ENCODE peak calls at places on chromosomes 16 and 17, in eight cellular contexts. R, K, I, G, D, C, H and Q are unnamed samples.

GRCh38 chr16:13077816-13078215 is 176.4 kb downstream of the SHISA9 start:
- DNase-seq in R (no peak), K (no peak), I (no peak), G (no peak), D (no peak), C (no peak), H (no peak), Q (no peak)

GRCh38 chr17:76076765-76077581 is 2.0 kb upstream of the ZACN start:
- DNase-seq in R (no peak), K (peak; percentile 28), I (no peak), G (no peak), D (no peak), C (no peak), H (peak; percentile 54), Q (no peak)

GRCh38 chr16:14505846-14506245 is 124.2 kb downstream of the PARN start:
- DNase-seq in R (peak; percentile 52), K (peak; percentile 73), I (no peak), G (no peak), D (peak; percentile 60), C (peak; percentile 86), H (no peak), Q (no peak)

GRCh38 chr17:38572665-38573365 is 32.9 kb downstream of the SRCIN1 start:
- DNase-seq in R (no peak), K (peak; percentile 26), I (peak; percentile 21), G (peak; percentile 47), D (peak; percentile 13), C (no peak), H (peak; percentile 94), Q (peak; percentile 50)

GRCh38 chr16:15674571-15674970 is 24.5 kb downstream of the NDE1 start:
- DNase-seq in R (no peak), K (no peak), I (no peak), G (no peak), D (no peak), C (no peak), H (no peak), Q (no peak)

GRCh38 chr17:51045616-51046526 is 74.8 kb downstream of the SPAG9 start:
- DNase-seq in R (peak; percentile 11), K (peak; percentile 43), I (no peak), G (no peak), D (no peak), C (peak; percentile 60), H (peak; percentile 61), Q (no peak)

GRCh38 chr16:76386784-76387183 is 109.6 kb downstream of the CNTNAP4 start:
- DNase-seq in R (peak; percentile 56), K (no peak), I (no peak), G (no peak), D (peak; percentile 8), C (peak; percentile 0), H (no peak), Q (no peak)

GRCh38 chr16:56662357-56663354 is 4.9 kb downstream of the MT1F start:
- DNase-seq in R (no peak), K (no peak), I (no peak), G (no peak), D (no peak), C (no peak), H (no peak), Q (no peak)

GRCh38 chr17:40109471-40109824 is 9.1 kb upstream of the NR1D1 start:
- DNase-seq in R (no peak), K (peak; percentile 54), I (peak; percentile 26), G (no peak), D (no peak), C (no peak), H (no peak), Q (no peak)

GRCh38 chr17:30831257-30831656 is 509 bp upstream of the ATAD5 start:
- DNase-seq in R (no peak), K (peak; percentile 46), I (peak; percentile 33), G (no peak), D (no peak), C (no peak), H (peak; percentile 43), Q (peak; percentile 32)

GRCh38 chr17:10034719-10035475 is 129.8 kb upstream of the RCVRN start:
- DNase-seq in R (no peak), K (no peak), I (no peak), G (no peak), D (no peak), C (no peak), H (no peak), Q (no peak)

GRCh38 chr16:49924078-49924477 is 68.2 kb upstream of the ZNF423 start:
- DNase-seq in R (no peak), K (no peak), I (peak; percentile 11), G (no peak), D (peak; percentile 4), C (no peak), H (no peak), Q (peak; percentile 7)

GRCh38 chr16:53840472-53840871 is 136.5 kb downstream of the FTO start:
- DNase-seq in R (no peak), K (no peak), I (no peak), G (no peak), D (no peak), C (no peak), H (no peak), Q (no peak)

GRCh38 chr16:53839150-53839549 is 135.2 kb downstream of the FTO start:
- DNase-seq in R (no peak), K (no peak), I (no peak), G (no peak), D (no peak), C (no peak), H (no peak), Q (no peak)

GRCh38 chr16:53841884-53842283 is 137.9 kb downstream of the FTO start:
- DNase-seq in R (no peak), K (no peak), I (no peak), G (no peak), D (no peak), C (no peak), H (no peak), Q (no peak)

GRCh38 chr16:53844796-53845195 is 140.8 kb downstream of the FTO start:
- DNase-seq in R (no peak), K (no peak), I (no peak), G (no peak), D (no peak), C (no peak), H (no peak), Q (peak; percentile 53)

DNA sequence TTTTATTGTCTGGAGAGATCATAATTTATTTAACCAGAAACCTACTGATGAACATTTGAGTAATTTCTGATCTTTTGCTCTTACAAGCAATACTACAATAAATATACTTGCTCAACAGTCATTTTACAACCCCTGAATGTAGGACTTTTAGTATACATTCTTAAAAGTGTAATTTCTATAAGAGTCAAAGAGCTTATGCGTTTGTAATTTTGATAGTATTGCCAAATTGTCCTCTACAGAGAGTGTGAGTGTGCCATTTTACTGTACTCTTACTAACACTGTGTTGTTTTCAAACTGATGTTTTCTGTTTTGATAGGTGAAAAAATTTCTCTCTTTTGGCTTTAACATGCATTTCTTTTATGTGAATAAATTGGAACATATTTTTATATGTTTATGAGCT is 139.1 kb downstream of the FTO start:
- DNase-seq in R (no peak), K (no peak), I (no peak), G (no peak), D (no peak), C (no peak), H (no peak), Q (no peak)
- H3K79me2 ChIP-seq in R (no peaks in the 10 kb centered on the region), K (no peaks in the 10 kb centered on the region), I (no peaks in the 10 kb centered on the region), G (no peaks in the 10 kb centered on the region), D (no peaks in the 10 kb centered on the region), C (no peaks in the 10 kb centered on the region), H (no peaks in the 10 kb centered on the region), Q (peaks cover 14% of the 10 kb centered on the region)

GRCh38 chr16:35525979-35526590 is 2066.7 kb downstream of the TP53TG3F start:
- DNase-seq in R (no peak), K (no peak), I (peak; percentile 52), G (peak; percentile 19), D (no peak), C (no peak), H (no peak), Q (no peak)

DNA sequence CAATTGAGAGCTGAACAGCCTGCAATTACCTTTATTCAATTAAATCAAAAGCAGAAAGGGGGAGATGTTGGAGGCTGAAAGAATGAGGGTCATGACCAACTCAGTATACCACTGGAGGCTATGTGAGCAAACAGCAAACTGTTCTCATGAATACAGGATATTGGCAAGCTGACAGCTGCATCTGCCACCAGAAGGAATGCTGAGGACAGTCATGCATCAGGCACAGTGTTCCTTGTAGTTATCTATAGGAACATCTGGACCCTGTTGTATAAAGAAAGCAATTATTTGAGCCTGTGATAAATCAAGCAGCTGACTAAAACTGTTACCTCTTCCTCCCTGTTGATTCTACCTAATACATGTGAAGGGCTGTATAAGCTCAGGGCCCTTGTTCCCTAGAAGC is 2064.6 kb downstream of the TP53TG3F start:
- DNase-seq in R (no peak), K (no peak), I (no peak), G (no peak), D (no peak), C (no peak), H (no peak), Q (no peak)
- H3K9me3 ChIP-seq in R (no peaks in the 10 kb centered on the region), K (no peaks in the 10 kb centered on the region), I (no peaks in the 10 kb centered on the region), G (no peaks in the 10 kb centered on the region), D (no peaks in the 10 kb centered on the region), C (peaks cover 22% of the 10 kb centered on the region), H (peaks cover 16% of the 10 kb centered on the region), Q (peaks cover 14% of the 10 kb centered on the region)

DNA sequence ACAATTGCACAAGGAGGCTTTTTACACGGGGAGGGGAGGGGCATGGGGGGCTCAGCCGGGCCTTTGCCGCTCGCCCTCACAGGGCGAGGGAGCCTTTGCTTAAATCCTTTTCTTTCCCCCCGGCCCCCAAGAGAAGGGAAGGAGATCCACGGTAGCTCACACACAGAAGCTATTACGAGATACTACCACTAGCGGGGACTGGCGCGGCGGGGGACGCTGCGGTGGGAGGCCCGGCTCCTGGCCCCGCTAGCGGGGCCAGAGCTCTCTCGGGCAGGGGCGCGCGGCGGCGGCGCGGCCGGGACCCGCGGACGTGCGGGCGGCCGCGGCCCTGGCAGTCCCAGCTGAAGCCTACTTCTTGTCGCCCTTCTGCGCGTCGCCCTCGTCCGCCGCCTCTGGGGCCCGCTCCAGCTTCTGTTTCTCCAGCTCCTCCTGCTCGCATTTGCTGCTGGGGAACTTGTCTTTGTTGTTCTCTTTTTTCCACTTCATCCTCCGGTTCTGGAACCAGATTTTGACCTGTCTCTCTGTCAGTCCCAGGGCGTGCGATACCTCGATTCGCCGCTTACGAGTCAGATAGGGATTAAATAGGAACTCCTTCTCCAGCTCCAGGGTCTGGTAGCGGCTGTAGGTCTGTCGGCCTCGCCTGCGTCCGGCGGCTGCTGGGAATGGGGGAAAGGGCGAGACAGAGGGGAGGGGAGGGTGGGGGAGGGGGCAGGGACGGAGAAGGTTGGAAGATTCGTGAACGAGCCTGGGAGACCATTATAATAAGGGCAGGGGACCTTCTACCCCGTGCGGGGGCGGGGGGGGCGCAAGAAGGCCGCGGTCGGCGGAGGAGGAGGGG is 2.0 kb downstream of the HOXB8 start:
- DNase-seq in R (peak; percentile 60), K (peak; percentile 76), I (no peak), G (no peak), D (no peak), C (no peak), H (peak; percentile 71), Q (no peak)
- H3K79me2 ChIP-seq in R (peaks cover 24% of the 10 kb centered on the region), K (no peaks in the 10 kb centered on the region), I (no peaks in the 10 kb centered on the region), G (peaks cover 24% of the 10 kb centered on the region), D (no peaks in the 10 kb centered on the region), C (no peaks in the 10 kb centered on the region), H (no peaks in the 10 kb centered on the region), Q (no peaks in the 10 kb centered on the region)

GRCh38 chr16:4105848-4106247 is 10.4 kb downstream of the ADCY9 start:
- DNase-seq in R (no peak), K (no peak), I (no peak), G (no peak), D (no peak), C (no peak), H (no peak), Q (no peak)
- H3K9me3 ChIP-seq in R (no peaks in the 10 kb centered on the region), K (no peaks in the 10 kb centered on the region), I (no peaks in the 10 kb centered on the region), G (no peaks in the 10 kb centered on the region), D (no peaks in the 10 kb centered on the region), C (no peaks in the 10 kb centered on the region), H (no peaks in the 10 kb centered on the region), Q (no peaks in the 10 kb centered on the region)